ENCODE peak calls at places on chromosomes 6 and 20, in eight cellular contexts. One of them, this sample, is unnamed. For H3K36me3 and H3K4me1, the result is how much of the 10 kb centered on the place peaks cover.

GRCh38 chr20:36845288-36845969 is 30.5 kb upstream of the TLDC2 start:
- DNase-seq in esophagus squamous epithelium: no peak
- DNase-seq in right lobe of liver: no peak
- DNase-seq in astrocyte: no peak
- DNase-seq in psoas muscle: no peak
- DNase-seq in prostate gland: no peak
- DNase-seq in H1: no peak
- DNase-seq in gastrocnemius medialis: no peak
- DNase-seq in this sample: no peak

GRCh38 chr6:163415176-163415619 is 680 bp downstream of the QKI start:
- DNase-seq in esophagus squamous epithelium: no peak
- DNase-seq in right lobe of liver: no peak
- DNase-seq in astrocyte: no peak
- DNase-seq in psoas muscle: peak
- DNase-seq in prostate gland: no peak
- DNase-seq in H1: no peak
- DNase-seq in gastrocnemius medialis: no peak
- DNase-seq in this sample: no peak

GRCh38 chr20:2687514-2687913 is 5.1 kb upstream of the EBF4 start:
- DNase-seq in esophagus squamous epithelium: no peak
- DNase-seq in right lobe of liver: no peak
- DNase-seq in astrocyte: no peak
- DNase-seq in psoas muscle: no peak
- DNase-seq in prostate gland: no peak
- DNase-seq in H1: no peak
- DNase-seq in gastrocnemius medialis: no peak
- DNase-seq in this sample: no peak

GRCh38 chr6:27296106-27296783 is 15.8 kb downstream of the POM121L2 start:
- DNase-seq in esophagus squamous epithelium: no peak
- DNase-seq in right lobe of liver: no peak
- DNase-seq in astrocyte: peak
- DNase-seq in psoas muscle: no peak
- DNase-seq in prostate gland: no peak
- DNase-seq in H1: no peak
- DNase-seq in gastrocnemius medialis: no peak
- DNase-seq in this sample: no peak

GRCh38 chr20:19104186-19104585 is 108.3 kb upstream of the SLC24A3 start:
- DNase-seq in esophagus squamous epithelium: no peak
- DNase-seq in right lobe of liver: no peak
- DNase-seq in astrocyte: no peak
- DNase-seq in psoas muscle: no peak
- DNase-seq in prostate gland: no peak
- DNase-seq in H1: no peak
- DNase-seq in gastrocnemius medialis: no peak
- DNase-seq in this sample: no peak

GRCh38 chr6:37643851-37644672 is 53.6 kb downstream of the MDGA1 start:
- DNase-seq in esophagus squamous epithelium: no peak
- DNase-seq in right lobe of liver: no peak
- DNase-seq in astrocyte: no peak
- DNase-seq in psoas muscle: no peak
- DNase-seq in prostate gland: no peak
- DNase-seq in H1: no peak
- DNase-seq in gastrocnemius medialis: no peak
- DNase-seq in this sample: no peak

GRCh38 chr6:170437719-170438401 is 115.2 kb downstream of the PSMB1 start:
- DNase-seq in esophagus squamous epithelium: no peak
- DNase-seq in right lobe of liver: no peak
- DNase-seq in astrocyte: peak
- DNase-seq in psoas muscle: peak
- DNase-seq in prostate gland: no peak
- DNase-seq in H1: no peak
- DNase-seq in gastrocnemius medialis: no peak
- DNase-seq in this sample: no peak

GRCh38 chr6:52890018-52890417 is 19.5 kb downstream of the GSTA3 start:
- DNase-seq in esophagus squamous epithelium: no peak
- DNase-seq in right lobe of liver: no peak
- DNase-seq in astrocyte: no peak
- DNase-seq in psoas muscle: no peak
- DNase-seq in prostate gland: no peak
- DNase-seq in H1: no peak
- DNase-seq in gastrocnemius medialis: no peak
- DNase-seq in this sample: no peak

GRCh38 chr20:62266340-62266739 is 28.0 kb downstream of the OSBPL2 start:
- DNase-seq in esophagus squamous epithelium: no peak
- DNase-seq in right lobe of liver: no peak
- DNase-seq in astrocyte: no peak
- DNase-seq in psoas muscle: no peak
- DNase-seq in prostate gland: no peak
- DNase-seq in H1: no peak
- DNase-seq in gastrocnemius medialis: no peak
- DNase-seq in this sample: no peak

GRCh38 chr6:31581511-31582229 is 554 bp downstream of the LTB start:
- DNase-seq in esophagus squamous epithelium: no peak
- DNase-seq in right lobe of liver: no peak
- DNase-seq in astrocyte: no peak
- DNase-seq in psoas muscle: no peak
- DNase-seq in prostate gland: no peak
- DNase-seq in H1: no peak
- DNase-seq in gastrocnemius medialis: no peak
- DNase-seq in this sample: no peak

GRCh38 chr20:11035211-11035610 is 361.4 kb upstream of the JAG1 start:
- DNase-seq in esophagus squamous epithelium: no peak
- DNase-seq in right lobe of liver: no peak
- DNase-seq in astrocyte: peak
- DNase-seq in psoas muscle: no peak
- DNase-seq in prostate gland: no peak
- DNase-seq in H1: no peak
- DNase-seq in gastrocnemius medialis: no peak
- DNase-seq in this sample: no peak

GRCh38 chr20:41630846-41631245 is 12.7 kb upstream of the CHD6 start:
- DNase-seq in esophagus squamous epithelium: no peak
- DNase-seq in right lobe of liver: no peak
- DNase-seq in astrocyte: no peak
- DNase-seq in psoas muscle: no peak
- DNase-seq in prostate gland: no peak
- DNase-seq in H1: no peak
- DNase-seq in gastrocnemius medialis: no peak
- DNase-seq in this sample: no peak

GRCh38 chr20:61531553-61532345 is 279.7 kb downstream of the CDH4 start:
- DNase-seq in esophagus squamous epithelium: no peak
- DNase-seq in right lobe of liver: no peak
- DNase-seq in astrocyte: peak
- DNase-seq in psoas muscle: no peak
- DNase-seq in prostate gland: no peak
- DNase-seq in H1: no peak
- DNase-seq in gastrocnemius medialis: no peak
- DNase-seq in this sample: no peak

GRCh38 chr6:110509617-110510231 is 33.3 kb upstream of the SLC22A16 start:
- DNase-seq in esophagus squamous epithelium: no peak
- DNase-seq in right lobe of liver: no peak
- DNase-seq in astrocyte: peak
- DNase-seq in psoas muscle: no peak
- DNase-seq in prostate gland: no peak
- DNase-seq in H1: no peak
- DNase-seq in gastrocnemius medialis: no peak
- DNase-seq in this sample: no peak

GRCh38 chr6:134870677-134871498 is 79.0 kb downstream of the ALDH8A1 start:
- DNase-seq in esophagus squamous epithelium: no peak
- DNase-seq in right lobe of liver: no peak
- DNase-seq in astrocyte: peak
- DNase-seq in psoas muscle: no peak
- DNase-seq in prostate gland: no peak
- DNase-seq in H1: no peak
- DNase-seq in gastrocnemius medialis: no peak
- DNase-seq in this sample: no peak

GRCh38 chr20:19497064-19497463 is 261.0 kb upstream of the RIN2 start:
- DNase-seq in esophagus squamous epithelium: no peak
- DNase-seq in right lobe of liver: no peak
- DNase-seq in astrocyte: peak
- DNase-seq in psoas muscle: no peak
- DNase-seq in prostate gland: no peak
- DNase-seq in H1: no peak
- DNase-seq in gastrocnemius medialis: no peak
- DNase-seq in this sample: peak

GRCh38 chr20:40511478-40511877 is 177.6 kb downstream of the MAFB start:
- DNase-seq in esophagus squamous epithelium: no peak
- DNase-seq in right lobe of liver: peak
- DNase-seq in astrocyte: peak
- DNase-seq in psoas muscle: peak
- DNase-seq in prostate gland: peak
- DNase-seq in H1: no peak
- DNase-seq in gastrocnemius medialis: peak
- DNase-seq in this sample: no peak

GRCh38 chr6:132089173-132089572 is 138.0 kb upstream of the CCN2 start:
- DNase-seq in esophagus squamous epithelium: no peak
- DNase-seq in right lobe of liver: no peak
- DNase-seq in astrocyte: no peak
- DNase-seq in psoas muscle: no peak
- DNase-seq in prostate gland: no peak
- DNase-seq in H1: no peak
- DNase-seq in gastrocnemius medialis: no peak
- DNase-seq in this sample: no peak

GRCh38 chr6:82909551-82909950 is 156.1 kb downstream of the UBE3D start:
- DNase-seq in esophagus squamous epithelium: no peak
- DNase-seq in right lobe of liver: no peak
- DNase-seq in astrocyte: peak
- DNase-seq in psoas muscle: no peak
- DNase-seq in prostate gland: no peak
- DNase-seq in H1: no peak
- DNase-seq in gastrocnemius medialis: no peak
- DNase-seq in this sample: no peak

GRCh38 chr6:87214831-87215230 is 59.5 kb downstream of the ZNF292 start:
- DNase-seq in esophagus squamous epithelium: no peak
- DNase-seq in right lobe of liver: no peak
- DNase-seq in astrocyte: no peak
- DNase-seq in psoas muscle: no peak
- DNase-seq in prostate gland: no peak
- DNase-seq in H1: no peak
- DNase-seq in gastrocnemius medialis: no peak
- DNase-seq in this sample: no peak

GRCh38 chr6:87209812-87210211 is 54.4 kb downstream of the ZNF292 start:
- DNase-seq in esophagus squamous epithelium: no peak
- DNase-seq in right lobe of liver: no peak
- DNase-seq in astrocyte: no peak
- DNase-seq in psoas muscle: no peak
- DNase-seq in prostate gland: no peak
- DNase-seq in H1: no peak
- DNase-seq in gastrocnemius medialis: no peak
- DNase-seq in this sample: no peak

GRCh38 chr6:87213364-87213763 is 58.0 kb downstream of the ZNF292 start:
- DNase-seq in esophagus squamous epithelium: no peak
- DNase-seq in right lobe of liver: no peak
- DNase-seq in astrocyte: no peak
- DNase-seq in psoas muscle: no peak
- DNase-seq in prostate gland: no peak
- DNase-seq in H1: no peak
- DNase-seq in gastrocnemius medialis: no peak
- DNase-seq in this sample: no peak

GRCh38 chr6:87212596-87212995 is 57.2 kb downstream of the ZNF292 start:
- DNase-seq in esophagus squamous epithelium: no peak
- DNase-seq in right lobe of liver: no peak
- DNase-seq in astrocyte: no peak
- DNase-seq in psoas muscle: no peak
- DNase-seq in prostate gland: no peak
- DNase-seq in H1: no peak
- DNase-seq in gastrocnemius medialis: no peak
- DNase-seq in this sample: no peak

DNA sequence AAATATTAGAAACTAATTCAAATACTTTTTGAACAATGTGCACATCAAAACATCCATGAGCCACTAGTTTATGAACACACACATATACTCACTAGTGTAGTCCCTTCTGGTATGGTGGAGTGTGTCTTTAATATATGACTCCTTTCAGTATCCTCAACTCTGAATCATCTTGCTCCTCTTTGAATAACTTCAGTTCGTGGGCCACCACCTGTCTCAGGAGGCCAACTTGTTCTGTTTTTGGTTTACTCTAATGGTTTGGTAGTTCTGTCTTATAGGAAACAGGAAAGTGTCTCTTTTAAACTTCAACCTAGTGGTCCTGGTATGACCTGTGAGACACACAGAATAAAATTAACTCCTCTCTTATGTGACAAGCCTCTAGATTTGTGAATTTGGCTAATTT is 55.6 kb downstream of the ZNF292 start:
- DNase-seq in esophagus squamous epithelium: no peak
- DNase-seq in right lobe of liver: no peak
- DNase-seq in astrocyte: no peak
- DNase-seq in psoas muscle: no peak
- DNase-seq in prostate gland: no peak
- DNase-seq in H1: no peak
- DNase-seq in gastrocnemius medialis: no peak
- DNase-seq in this sample: no peak
- H3K36me3 ChIP-seq in esophagus squamous epithelium: under half
- H3K36me3 ChIP-seq in right lobe of liver: under half
- H3K36me3 ChIP-seq in astrocyte: under half
- H3K36me3 ChIP-seq in psoas muscle: under half
- H3K36me3 ChIP-seq in prostate gland: under half
- H3K36me3 ChIP-seq in H1: under half
- H3K36me3 ChIP-seq in gastrocnemius medialis: under half
- H3K36me3 ChIP-seq in this sample: under half

GRCh38 chr6:17987576-17988421 is at the start of gene KIF13A:
- DNase-seq in esophagus squamous epithelium: peak
- DNase-seq in right lobe of liver: peak
- DNase-seq in astrocyte: peak
- DNase-seq in psoas muscle: peak
- DNase-seq in prostate gland: peak
- DNase-seq in H1: no peak
- DNase-seq in gastrocnemius medialis: peak
- DNase-seq in this sample: peak
- TF ChIP-seq CTCF in esophagus squamous epithelium: peak
- TF ChIP-seq CTCF in right lobe of liver: peak
- TF ChIP-seq CTCF in astrocyte: no peak
- TF ChIP-seq CTCF in psoas muscle: peak
- TF ChIP-seq CTCF in prostate gland: no peak
- TF ChIP-seq CTCF in H1: no peak
- TF ChIP-seq CTCF in gastrocnemius medialis: peak
- TF ChIP-seq CTCF in this sample: peak

GRCh38 chr6:15436451-15436850 is 190.6 kb downstream of the JARID2 start:
- DNase-seq in esophagus squamous epithelium: no peak
- DNase-seq in right lobe of liver: no peak
- DNase-seq in astrocyte: no peak
- DNase-seq in psoas muscle: no peak
- DNase-seq in prostate gland: no peak
- DNase-seq in H1: no peak
- DNase-seq in gastrocnemius medialis: no peak
- DNase-seq in this sample: no peak
- H3K4me1 ChIP-seq in esophagus squamous epithelium: half or more
- H3K4me1 ChIP-seq in right lobe of liver: under half
- H3K4me1 ChIP-seq in astrocyte: under half
- H3K4me1 ChIP-seq in psoas muscle: under half
- H3K4me1 ChIP-seq in prostate gland: under half
- H3K4me1 ChIP-seq in H1: under half
- H3K4me1 ChIP-seq in gastrocnemius medialis: half or more
- H3K4me1 ChIP-seq in this sample: under half

DNA sequence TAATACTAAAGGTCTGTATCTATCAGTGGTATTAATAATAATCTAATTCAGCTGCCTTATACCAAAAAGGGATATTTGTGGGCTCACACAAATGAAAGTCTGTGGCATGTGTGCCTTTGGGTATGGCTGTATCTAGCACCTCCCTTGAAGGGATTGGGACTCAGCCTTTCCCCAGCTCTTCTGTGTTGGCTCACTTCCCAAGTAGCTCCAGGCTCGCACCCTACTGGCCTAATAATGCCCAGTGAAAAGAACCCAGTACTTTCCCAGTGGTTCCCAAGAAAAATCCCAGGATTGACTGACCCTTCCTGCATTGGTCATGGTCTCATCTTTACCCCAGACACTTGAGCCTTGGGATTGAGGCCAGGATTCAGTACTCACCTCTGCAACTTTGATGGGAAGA is 60.7 kb upstream of the CDKAL1 start:
- DNase-seq in esophagus squamous epithelium: no peak
- DNase-seq in right lobe of liver: no peak
- DNase-seq in astrocyte: no peak
- DNase-seq in psoas muscle: no peak
- DNase-seq in prostate gland: no peak
- DNase-seq in H1: no peak
- DNase-seq in gastrocnemius medialis: no peak
- DNase-seq in this sample: no peak
- H3K36me3 ChIP-seq in esophagus squamous epithelium: under half
- H3K36me3 ChIP-seq in right lobe of liver: under half
- H3K36me3 ChIP-seq in astrocyte: under half
- H3K36me3 ChIP-seq in psoas muscle: under half
- H3K36me3 ChIP-seq in prostate gland: under half
- H3K36me3 ChIP-seq in H1: under half
- H3K36me3 ChIP-seq in gastrocnemius medialis: under half
- H3K36me3 ChIP-seq in this sample: under half